ENCODE peak calls at places on chromosomes 7 and 10, in five cellular contexts. C is prostate gland, P is astrocyte of the cerebellum, W is neural crest cell, U is RWPE1. J is an unnamed sample.

GRCh38 chr10:13102002-13102794 is 2.2 kb downstream of the OPTN start:
- DNase-seq in U (no peak), W (no peak), C (no peak), P (no peak), J (no peak)

GRCh38 chr10:89390875-89391576 is 1.4 kb upstream of the IFIT1 start:
- DNase-seq in C (no peak), U (no peak), W (no peak), P (no peak), J (no peak)

GRCh38 chr10:110822708-110823291 is 48.9 kb upstream of the PDCD4 start:
- DNase-seq in C (peak; percentile 36), U (no peak), W (no peak), P (no peak), J (no peak)

GRCh38 chr7:12294701-12295100 is 83.6 kb downstream of the TMEM106B start:
- DNase-seq in P (no peak), U (no peak), W (no peak), C (no peak), J (no peak)

GRCh38 chr7:35286422-35286821 is 32.5 kb upstream of the TBX20 start:
- DNase-seq in W (no peak), U (no peak), C (no peak), P (no peak), J (no peak)

GRCh38 chr10:71761105-71761511 is 12.2 kb downstream of the VSIR start:
- DNase-seq in W (no peak), P (no peak), C (no peak), U (peak; percentile 66), J (no peak)

GRCh38 chr7:50673096-50673495 is 107.9 kb upstream of the DDC start:
- DNase-seq in C (no peak), W (no peak), U (no peak), P (no peak), J (no peak)

GRCh38 chr7:149828357-149829309 is 9.5 kb upstream of the ZNF862 start:
- DNase-seq in C (no peak), W (no peak), U (no peak), P (no peak), J (no peak)

GRCh38 chr7:150910996-150911422 is 58.7 kb downstream of the AOC1 start:
- DNase-seq in U (no peak), W (no peak), C (no peak), P (no peak), J (no peak)

GRCh38 chr7:51732951-51733350 is 416.3 kb upstream of the COBL start:
- DNase-seq in U (no peak), P (peak; percentile 3), C (no peak), W (no peak), J (no peak)

GRCh38 chr7:36110584-36110983 is 42.5 kb upstream of the EEPD1 start:
- DNase-seq in U (no peak), W (no peak), C (peak; percentile 15), P (no peak), J (no peak)

GRCh38 chr10:10056958-10057357 is 960.7 kb upstream of the CELF2 start:
- DNase-seq in P (no peak), C (no peak), U (no peak), W (no peak), J (no peak)

DNA sequence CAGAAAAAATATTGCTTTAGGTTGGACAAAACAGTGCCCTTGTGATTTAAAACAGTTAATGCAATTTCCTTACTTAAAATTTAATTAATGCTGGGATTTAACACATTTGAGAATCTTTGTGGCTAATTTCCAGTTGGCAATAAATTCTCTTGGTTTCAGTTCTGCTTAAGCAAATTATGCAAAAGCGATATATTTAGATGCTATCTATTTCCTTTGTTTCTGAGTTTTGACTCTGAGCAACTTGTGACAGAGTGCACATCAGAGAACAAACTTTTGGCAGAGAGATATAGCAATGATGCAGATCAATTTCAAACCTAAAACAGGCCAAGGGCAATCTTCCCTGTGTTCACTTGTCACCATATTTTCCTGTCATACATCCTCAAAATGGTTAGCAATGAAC is 933.6 kb upstream of the ZWINT start:
- DNase-seq in C (no peak), U (no peak), P (no peak), W (no peak), J (no peak)
- TF ChIP-seq CTCF in C (no peak), U (no peak), P (no peak), W (no peak), J (no peak)

DNA sequence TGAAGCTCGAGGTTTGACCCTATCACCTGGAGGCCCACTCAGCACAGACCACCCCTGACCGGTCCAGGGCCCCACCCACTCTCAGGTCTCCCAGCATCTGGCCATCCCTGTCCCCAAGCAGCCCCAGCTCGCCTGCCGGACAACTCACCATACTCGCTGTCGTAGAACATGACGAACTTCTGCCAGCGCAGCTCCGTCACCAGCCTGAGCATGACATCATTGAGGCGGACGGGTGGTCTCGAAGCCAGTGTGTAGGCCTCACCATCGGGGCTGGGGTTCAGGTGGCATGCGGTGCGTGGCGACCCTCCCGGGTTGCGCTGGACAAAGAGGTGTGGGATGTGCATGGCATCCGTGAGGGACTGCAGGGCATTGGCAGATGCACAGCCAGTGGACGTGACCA is 160.4 kb downstream of the GRID1 start:
- DNase-seq in P (no peak), U (no peak), W (no peak), C (no peak), J (no peak)
- TF ChIP-seq CTCF in P (no peak), U (no peak), W (no peak), C (no peak), J (no peak)

GRCh38 chr7:97014145-97014544 is 8.8 kb downstream of the DLX6 start:
- DNase-seq in P (no peak), U (no peak), C (no peak), W (no peak), J (no peak)
- TF ChIP-seq CTCF in P (no peak), U (no peak), C (no peak), W (no peak), J (no peak)

DNA sequence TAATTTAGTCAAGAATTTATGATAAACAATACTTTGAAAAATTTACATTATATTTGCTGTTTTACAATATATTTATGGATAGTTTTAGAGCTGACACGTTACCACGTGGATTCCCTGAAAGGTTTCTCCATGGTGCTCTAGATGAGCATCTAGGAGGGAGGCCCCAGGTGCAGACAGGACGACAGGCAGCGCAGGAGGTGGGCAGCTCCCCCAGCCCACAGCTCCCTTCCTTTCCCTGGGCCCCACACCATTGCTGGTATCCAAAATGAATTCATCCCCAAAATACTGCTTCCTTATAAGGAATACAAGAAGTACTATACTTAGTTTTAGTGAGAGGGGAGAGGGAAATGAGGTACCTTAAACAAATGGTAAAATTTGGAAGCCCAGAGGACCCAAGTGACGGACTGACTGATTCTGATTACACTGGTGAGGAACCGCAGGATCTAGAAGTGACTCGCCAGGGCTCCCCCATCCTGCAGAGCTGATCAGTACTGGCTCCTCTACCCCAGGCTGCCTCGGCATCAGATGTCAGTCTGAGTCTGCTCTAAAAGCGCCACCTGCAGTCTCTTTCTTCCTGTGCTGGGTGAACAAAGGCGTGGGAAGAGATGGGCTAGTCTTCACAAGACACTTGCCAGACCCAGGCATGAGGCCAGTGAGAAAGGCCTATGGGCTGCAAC is 89.2 kb downstream of the DLG5 start:
- DNase-seq in P (peak; percentile 27), C (no peak), W (peak; percentile 35), U (peak; percentile 12), J (peak; percentile 44)
- TF ChIP-seq CTCF in P (peak; percentile 51), C (no peak), W (peak; percentile 22), U (no peak), J (no peak)

GRCh38 chr10:78937800-78938694 is 130.7 kb upstream of the ZMIZ1 start:
- DNase-seq in W (no peak), C (no peak), P (no peak), U (peak; percentile 31), J (peak; percentile 64)
- TF ChIP-seq CTCF in W (no peak), C (no peak), P (peak; percentile 13), U (no peak), J (no peak)